ENCODE peak calls at places on chromosomes 1 and 21, in ten cellular contexts. B is stimulated activated CD4-positive, alpha-beta T cell treated with anti-CD3 and anti-CD28 coated beads, Interleukin-4, amount 100 ng/mL, for 4 hours; W is DMS153; Q is ovary; X is OCI-M1; N is ELF-1; U is activated naive CD4-positive, alpha-beta T cell treated with anti-CD3 and anti-CD28 coated beads, Interleukin-2, amount 10 ng/mL, durations not matched to agents 7 days and 5 days; T is SK-N-MC; A is NCI-H2081; Y is uterus. E is an unnamed sample.

GRCh38 chr1:90951009-90951408 is 70.8 kb downstream of the ZNF644 start:
- DNase-seq in N (no peak), Y (no peak), U (no peak), A (no peak), X (no peak), W (no peak), B (no peak), T (no peak), Q (no peak), E (no peak)

GRCh38 chr21:32574946-32575925 is 10.1 kb downstream of the TCP10L start:
- DNase-seq in Y (no peak), N (no peak), W (no peak), A (no peak), B (no peak), U (no peak), Q (no peak), X (no peak), T (no peak), E (no peak)

GRCh38 chr1:242890211-242890741 is 364.8 kb downstream of the CEP170 start:
- DNase-seq in T (no peak), W (peak), N (peak), Y (no peak), U (no peak), X (no peak), A (no peak), Q (no peak), B (no peak), E (peak)

GRCh38 chr21:31182231-31183129 is 144.2 kb upstream of the KRTAP19-8 start:
- DNase-seq in T (no peak), A (no peak), Y (no peak), W (no peak), Q (no peak), N (no peak), X (no peak), B (peak), U (peak), E (no peak)

GRCh38 chr1:61240878-61241277 is 158.5 kb downstream of the NFIA start:
- DNase-seq in A (no peak), W (no peak), X (no peak), Q (no peak), B (no peak), U (no peak), T (no peak), Y (no peak), N (no peak), E (no peak)

GRCh38 chr1:53280486-53280885 is 42.2 kb upstream of the MAGOH start:
- DNase-seq in X (no peak), T (no peak), Q (no peak), Y (no peak), W (no peak), A (no peak), U (no peak), B (no peak), N (no peak), E (no peak)

GRCh38 chr1:167984886-167985489 is 48.1 kb upstream of the MPC2 start:
- DNase-seq in A (no peak), T (no peak), Y (no peak), B (peak), N (no peak), U (no peak), Q (no peak), X (peak), W (no peak), E (no peak)

GRCh38 chr21:42534361-42534900 is 20.8 kb downstream of the SLC37A1 start:
- DNase-seq in T (no peak), U (peak), W (peak), Y (no peak), N (no peak), B (no peak), Q (no peak), A (peak), X (no peak), E (peak)

GRCh38 chr1:154485106-154485505 is 16.9 kb upstream of the TDRD10 start:
- DNase-seq in Y (peak), U (no peak), T (no peak), B (no peak), W (no peak), Q (no peak), N (no peak), A (no peak), X (peak), E (no peak)

GRCh38 chr1:41587791-41588190 is 103.3 kb upstream of the EDN2 start:
- DNase-seq in T (no peak), A (no peak), N (no peak), X (no peak), Q (no peak), Y (no peak), W (no peak), U (no peak), B (no peak), E (no peak)

GRCh38 chr21:15841856-15842564 is 112.2 kb downstream of the USP25 start:
- DNase-seq in N (no peak), B (no peak), X (no peak), Y (no peak), U (no peak), A (no peak), T (peak), W (no peak), Q (no peak), E (no peak)

GRCh38 chr1:32989160-32989894 is 24.7 kb upstream of the RNF19B start:
- DNase-seq in U (peak), T (no peak), W (no peak), B (no peak), A (no peak), Q (peak), N (peak), Y (peak), X (peak), E (no peak)

GRCh38 chr1:234943801-234944402 is 184.7 kb downstream of the TOMM20 start:
- DNase-seq in Y (no peak), W (no peak), U (no peak), A (peak), X (no peak), T (no peak), B (no peak), Q (no peak), N (no peak), E (no peak)

GRCh38 chr1:14945132-14946010 is 208.2 kb upstream of the TMEM51 start:
- DNase-seq in N (peak), W (no peak), T (no peak), U (no peak), A (no peak), Q (peak), Y (peak), B (no peak), X (no peak), E (no peak)

GRCh38 chr1:179230251-179230650 is 774 bp upstream of the ABL2 start:
- DNase-seq in T (no peak), U (no peak), A (no peak), Y (no peak), Q (no peak), W (no peak), X (peak), B (peak), N (no peak), E (no peak)

GRCh38 chr1:180213401-180214177 is 16.5 kb upstream of the LHX4 start:
- DNase-seq in T (no peak), B (no peak), A (no peak), Y (no peak), U (peak), N (peak), W (no peak), X (peak), Q (no peak), E (peak)

GRCh38 chr1:177863776-177864175 is 106.1 kb downstream of the SEC16B start:
- DNase-seq in X (no peak), Q (no peak), W (no peak), A (no peak), U (no peak), T (no peak), Y (no peak), N (no peak), B (no peak), E (no peak)

GRCh38 chr21:33238146-33238545 is 8.4 kb downstream of the IFNAR2 start:
- DNase-seq in N (no peak), Q (no peak), W (no peak), Y (no peak), B (no peak), X (no peak), T (no peak), A (no peak), U (no peak), E (no peak)

GRCh38 chr21:18030248-18030647 is 211.1 kb upstream of the C21orf91 start:
- DNase-seq in W (no peak), N (no peak), Q (no peak), B (no peak), U (no peak), Y (no peak), X (peak), A (no peak), T (no peak), E (no peak)

GRCh38 chr1:161266096-161266679 is 7.6 kb downstream of the PCP4L1 start:
- DNase-seq in Y (no peak), U (no peak), T (no peak), B (no peak), X (no peak), Q (peak), N (no peak), A (peak), W (no peak), E (no peak)

GRCh38 chr1:233424727-233425222 is 97.3 kb downstream of the MAP3K21 start:
- DNase-seq in W (no peak), A (no peak), X (peak), Y (no peak), T (no peak), Q (no peak), B (no peak), N (no peak), U (no peak), E (no peak)

E was measured in H9.